ENCODE peak calls at places on chromosomes 5 and 9, in nine cellular contexts. X, T, Q, R, I, J, V, Y and K are unnamed samples.

GRCh38 chr9:137275937-137276756 is 1.4 kb upstream of the TOR4A start:
- DNase-seq in Y (no peak), Q (no peak), J (no peak), V (no peak), T (no peak), R (no peak), X (no peak), I (no peak), K (no peak)

GRCh38 chr9:92010705-92011536 is 60.9 kb upstream of the ROR2 start:
- DNase-seq in I (no peak), R (no peak), J (no peak), Y (no peak), X (no peak), V (no peak), Q (no peak), T (no peak), K (no peak)

GRCh38 chr5:1748271-1748670 is 51.4 kb downstream of the MRPL36 start:
- DNase-seq in V (no peak), Q (no peak), J (no peak), X (no peak), Y (no peak), R (no peak), T (no peak), I (no peak), K (no peak)

GRCh38 chr9:35791321-35791921 is at the start of gene NPR2:
- DNase-seq in V (peak), R (peak), I (peak), Y (no peak), X (peak), T (no peak), Q (peak), J (no peak), K (no peak)

GRCh38 chr5:148388692-148389091 is 4.9 kb downstream of the FBXO38 start:
- DNase-seq in R (no peak), Y (no peak), I (no peak), V (no peak), T (no peak), X (no peak), Q (peak), J (no peak), K (no peak)

GRCh38 chr5:93787598-93787997 is 46.2 kb upstream of the POU5F2 start:
- DNase-seq in Y (no peak), T (no peak), R (no peak), V (no peak), X (no peak), Q (no peak), I (no peak), J (no peak), K (no peak)

GRCh38 chr9:129597355-129598088 is 23.4 kb downstream of the C9orf50 start:
- DNase-seq in T (peak), J (peak), Y (peak), X (peak), R (peak), I (peak), V (peak), Q (peak), K (peak)

GRCh38 chr5:126884269-126884819 is 107.4 kb downstream of the LMNB1 start:
- DNase-seq in X (no peak), V (no peak), R (no peak), Y (no peak), Q (peak), J (no peak), T (peak), I (no peak), K (peak)

GRCh38 chr5:80825780-80826460 is 134.2 kb upstream of the RASGRF2 start:
- DNase-seq in Y (no peak), R (no peak), V (no peak), J (no peak), T (no peak), X (no peak), I (no peak), Q (no peak), K (no peak)

GRCh38 chr5:175691761-175692160 is 33.9 kb downstream of the HRH2 start:
- DNase-seq in T (no peak), I (no peak), Q (no peak), X (no peak), J (no peak), Y (no peak), R (no peak), V (no peak), K (no peak)

GRCh38 chr5:140642718-140643117 is 3.5 kb downstream of the TMCO6 start:
- DNase-seq in X (no peak), Y (no peak), Q (peak), V (no peak), I (no peak), R (no peak), J (no peak), T (no peak), K (no peak)

GRCh38 chr5:124521461-124522230 is 224.8 kb downstream of the ZNF608 start:
- DNase-seq in I (no peak), V (no peak), Y (no peak), R (no peak), J (no peak), T (no peak), Q (no peak), X (no peak), K (no peak)

GRCh38 chr9:121261107-121261460 is 6.9 kb upstream of the GSN start:
- DNase-seq in I (peak), T (no peak), V (no peak), R (peak), Y (no peak), J (no peak), X (no peak), Q (peak), K (no peak)

GRCh38 chr9:127567119-127567897 is 44.8 kb upstream of the STXBP1 start:
- DNase-seq in J (no peak), I (no peak), Y (peak), V (no peak), T (peak), R (peak), X (peak), Q (peak), K (no peak)

GRCh38 chr9:4070266-4070665 is 229.6 kb downstream of the GLIS3 start:
- DNase-seq in R (no peak), Y (no peak), J (no peak), Q (no peak), X (no peak), V (no peak), T (no peak), I (no peak), K (no peak)

GRCh38 chr9:4068914-4069313 is 231.0 kb downstream of the GLIS3 start:
- DNase-seq in Q (no peak), X (no peak), V (no peak), I (no peak), R (no peak), J (no peak), Y (no peak), T (no peak), K (no peak)

GRCh38 chr9:4077499-4078102 is 222.3 kb downstream of the GLIS3 start:
- DNase-seq in J (peak), V (no peak), R (peak), T (peak), Q (peak), I (peak), Y (peak), X (peak), K (peak)

GRCh38 chr9:4069457-4070162 is 230.3 kb downstream of the GLIS3 start:
- DNase-seq in T (no peak), Y (no peak), J (no peak), Q (no peak), V (no peak), I (no peak), R (no peak), X (no peak), K (no peak)

GRCh38 chr9:4073371-4073770 is 226.5 kb downstream of the GLIS3 start:
- DNase-seq in X (no peak), R (peak), Y (no peak), V (no peak), J (no peak), Q (no peak), T (no peak), I (no peak), K (no peak)
- TF ChIP-seq CTCF in X (peak), R (peak), Y (no peak), V (no peak), J (peak), Q (peak), T (peak), I (peak), K (no peak)

DNA sequence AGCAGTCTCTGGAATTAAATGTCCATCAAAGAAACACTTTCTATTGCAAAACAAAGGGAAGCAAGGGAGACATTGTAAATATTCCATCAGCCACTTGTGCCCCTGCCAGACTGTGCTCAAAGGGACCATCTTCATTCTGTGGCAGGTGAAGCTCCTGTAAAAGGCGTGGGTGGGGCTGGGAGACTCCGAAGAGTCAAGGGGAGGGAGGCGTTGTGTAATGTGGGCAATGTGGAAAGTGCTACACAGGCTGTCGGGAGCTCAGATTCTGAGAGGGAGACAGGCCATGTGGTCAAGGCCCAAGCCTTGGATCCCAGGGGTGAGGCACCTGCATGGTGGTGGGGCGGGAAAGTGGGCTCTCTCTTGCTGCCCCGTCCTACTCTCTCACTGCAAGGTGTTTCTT is 272.2 kb downstream of the HSPA4 start:
- DNase-seq in Q (no peak), V (no peak), T (no peak), R (no peak), Y (no peak), X (no peak), I (no peak), J (no peak), K (no peak)
- TF ChIP-seq CTCF in Q (no peak), V (no peak), T (no peak), R (no peak), Y (no peak), X (no peak), I (no peak), J (no peak), K (no peak)

GRCh38 chr5:179679014-179679674 is 1.7 kb downstream of the CBY3 start:
- DNase-seq in R (peak), I (peak), T (no peak), Q (peak), X (peak), Y (peak), V (peak), J (peak), K (peak)
- TF ChIP-seq CTCF in R (peak), I (peak), T (peak), Q (peak), X (peak), Y (peak), V (peak), J (peak), K (no peak)

GRCh38 chr9:71760901-71761300 is 7.4 kb downstream of the CEMIP2 start:
- DNase-seq in V (no peak), J (no peak), Q (peak), I (peak), T (no peak), R (no peak), X (peak), Y (no peak), K (no peak)
- TF ChIP-seq CTCF in V (no peak), J (no peak), Q (no peak), I (no peak), T (no peak), R (no peak), X (no peak), Y (no peak), K (no peak)